ENCODE peak calls at places on chromosomes 7 and 10, in six cellular contexts. X is iPS DF 6.9, T is epithelial cell of esophagus, G is mucosa of descending colon, V is cardiac muscle cell, I is gastrocnemius medialis. O is an unnamed sample.

GRCh38 chr7:110943686-110944350 is 147.1 kb upstream of the LRRN3 start:
- DNase-seq in X (no peak), T (no peak), G (no peak), V (no peak), I (no peak), O (no peak)

GRCh38 chr7:36228039-36228438 is 75.0 kb downstream of the EEPD1 start:
- DNase-seq in X (no peak), T (no peak), G (no peak), V (no peak), I (no peak), O (no peak)

GRCh38 chr10:43194861-43195260 is 56.6 kb downstream of the CSGALNACT2 start:
- DNase-seq in X (no peak), T (no peak), G (no peak), V (no peak), I (no peak), O (no peak)

GRCh38 chr7:106858618-106859532 is 6.2 kb upstream of the PIK3CG start:
- DNase-seq in X (no peak), T (no peak), G (peak), V (peak), I (peak), O (no peak)

GRCh38 chr7:5479133-5479745 is 55.6 kb upstream of the TNRC18 start:
- DNase-seq in X (no peak), T (no peak), G (no peak), V (no peak), I (no peak), O (peak)

GRCh38 chr10:74213571-74214162 is 62.6 kb downstream of the ADK start:
- DNase-seq in X (no peak), T (peak), G (peak), V (peak), I (no peak), O (peak)

GRCh38 chr10:69789164-69789576 is 12.5 kb upstream of the COL13A1 start:
- DNase-seq in X (no peak), T (no peak), G (no peak), V (no peak), I (no peak), O (no peak)

GRCh38 chr10:4617626-4618025 is 208.4 kb upstream of the AKR1E2 start:
- DNase-seq in X (no peak), T (no peak), G (no peak), V (no peak), I (no peak), O (no peak)

GRCh38 chr10:102113261-102113955 is 6.8 kb downstream of the LDB1 start:
- DNase-seq in X (no peak), T (peak), G (no peak), V (no peak), I (no peak), O (no peak)

GRCh38 chr7:40597517-40597916 is 462.7 kb downstream of the SUGCT start:
- DNase-seq in X (no peak), T (no peak), G (no peak), V (no peak), I (no peak), O (no peak)

GRCh38 chr7:50119815-50120637 is 27.0 kb upstream of the ZPBP start:
- DNase-seq in X (peak), T (no peak), G (no peak), V (no peak), I (no peak), O (no peak)

GRCh38 chr7:139682136-139683013 is 95.4 kb downstream of the HIPK2 start:
- DNase-seq in X (no peak), T (peak), G (no peak), V (peak), I (no peak), O (peak)

GRCh38 chr10:44958196-44958896 is 1.3 kb upstream of the RASSF4 start:
- DNase-seq in X (no peak), T (peak), G (no peak), V (peak), I (no peak), O (peak)

GRCh38 chr7:135729230-135729629 is 1.2 kb upstream of the SLC13A4 start:
- DNase-seq in X (no peak), T (no peak), G (no peak), V (no peak), I (no peak), O (no peak)

GRCh38 chr10:114526497-114527238 is 122.4 kb upstream of the AFAP1L2 start:
- DNase-seq in X (peak), T (peak), G (peak), V (peak), I (peak), O (peak)

GRCh38 chr7:154794147-154794780 is 208.7 kb downstream of the PAXIP1 start:
- DNase-seq in X (no peak), T (no peak), G (peak), V (no peak), I (no peak), O (no peak)

GRCh38 chr7:30251708-30252329 is 32.6 kb upstream of the ZNRF2 start:
- DNase-seq in X (no peak), T (no peak), G (no peak), V (no peak), I (no peak), O (peak)

O was measured in amniotic epithelial cell.